ENCODE peak calls at places on chromosomes 2 and 18, in nine cellular contexts. S is adrenal gland, P is stomach, X is neural progenitor cell, C is A549, L is vagina, H is heart left ventricle, A is endodermal cell, V is left lung. G is an unnamed sample.

GRCh38 chr2:128626758-128627515 is 308.3 kb upstream of the HS6ST1 start:
- DNase-seq in S (no peak), P (no peak), X (no peak), C (no peak), L (no peak), H (no peak), A (peak), V (peak), G (no peak)

GRCh38 chr2:229920011-229920781 is 1.6 kb downstream of the TRIP12 start:
- DNase-seq in S (no peak), P (no peak), X (peak), C (no peak), L (no peak), H (no peak), A (peak), V (no peak), G (no peak)

GRCh38 chr2:240839152-240840143 is 19.4 kb upstream of the KIF1A start:
- DNase-seq in S (no peak), P (no peak), X (no peak), C (no peak), L (no peak), H (no peak), A (peak), V (no peak), G (no peak)

GRCh38 chr2:85902496-85902895 is 13.7 kb upstream of the ST3GAL5 start:
- DNase-seq in S (no peak), P (no peak), X (no peak), C (no peak), L (no peak), H (no peak), A (no peak), V (no peak), G (no peak)

GRCh38 chr2:174076040-174076439 is 110.9 kb upstream of the SP3 start:
- DNase-seq in S (no peak), P (no peak), X (no peak), C (no peak), L (no peak), H (no peak), A (no peak), V (no peak), G (peak)

GRCh38 chr2:132668986-132669853 is 785 bp downstream of the LYPD1 start:
- DNase-seq in S (no peak), P (no peak), X (peak), C (peak), L (no peak), H (peak), A (peak), V (no peak), G (no peak)

GRCh38 chr2:15173506-15173905 is 387.6 kb downstream of the NBAS start:
- DNase-seq in S (no peak), P (no peak), X (no peak), C (no peak), L (no peak), H (no peak), A (no peak), V (no peak), G (no peak)

GRCh38 chr18:9428301-9428706 is 47.0 kb upstream of the RALBP1 start:
- DNase-seq in S (no peak), P (peak), X (no peak), C (no peak), L (peak), H (no peak), A (no peak), V (no peak), G (no peak)

GRCh38 chr2:107984667-107985066 is 1.7 kb upstream of the SLC5A7 start:
- DNase-seq in S (no peak), P (no peak), X (no peak), C (no peak), L (no peak), H (no peak), A (no peak), V (no peak), G (no peak)

GRCh38 chr2:121356058-121356640 is 71.1 kb upstream of the TFCP2L1 start:
- DNase-seq in S (peak), P (peak), X (peak), C (peak), L (no peak), H (no peak), A (peak), V (no peak), G (no peak)

GRCh38 chr2:121358291-121358690 is 73.3 kb upstream of the TFCP2L1 start:
- DNase-seq in S (no peak), P (no peak), X (no peak), C (no peak), L (no peak), H (no peak), A (no peak), V (no peak), G (no peak)

GRCh38 chr2:121359937-121360565 is 75.0 kb upstream of the TFCP2L1 start:
- DNase-seq in S (no peak), P (no peak), X (no peak), C (no peak), L (no peak), H (peak), A (no peak), V (no peak), G (no peak)

GRCh38 chr2:121360566-121361300 is 75.7 kb upstream of the TFCP2L1 start:
- DNase-seq in S (peak), P (peak), X (no peak), C (peak), L (peak), H (peak), A (no peak), V (peak), G (peak)

GRCh38 chr2:121359170-121359569 is 74.2 kb upstream of the TFCP2L1 start:
- DNase-seq in S (no peak), P (no peak), X (no peak), C (no peak), L (no peak), H (no peak), A (no peak), V (no peak), G (no peak)
- H3K27ac ChIP-seq in S (no peak), P (no peak), X (no peak), C (no peak), L (no peak), H (no peak), A (no peak), V (no peak), G (no peak)

GRCh38 chr2:3622967-3623366 is 28.1 kb downstream of the COLEC11 start:
- DNase-seq in S (no peak), P (no peak), X (no peak), C (no peak), L (no peak), H (no peak), A (no peak), V (no peak), G (no peak)
- H3K27ac ChIP-seq in S (no peak), P (no peak), X (no peak), C (no peak), L (no peak), H (no peak), A (no peak), V (no peak), G (no peak)

GRCh38 chr18:38931754-38932050 is 1366.1 kb upstream of the CELF4 start:
- DNase-seq in S (no peak), P (no peak), X (peak), C (no peak), L (no peak), H (no peak), A (no peak), V (no peak), G (no peak)
- H3K27ac ChIP-seq in S (no peak), P (no peak), X (no peak), C (no peak), L (no peak), H (no peak), A (no peak), V (no peak), G (no peak)

GRCh38 chr2:159933727-159934049 is 128.7 kb downstream of the PLA2R1 start:
- DNase-seq in S (no peak), P (no peak), X (no peak), C (no peak), L (no peak), H (no peak), A (no peak), V (no peak), G (no peak)
- H3K27ac ChIP-seq in S (no peak), P (no peak), X (no peak), C (no peak), L (no peak), H (no peak), A (no peak), V (peak), G (no peak)